ENCODE peak calls at places on chromosomes 1 and 21, in six cellular contexts. N is activated CD4-positive, alpha-beta T cell treated with anti-CD3 and anti-CD28 coated beads, Interleukin-2, amount 10 ng/mL, durations not matched to agents 7 days and 5 days; O is CD4-positive, alpha-beta T cell; J is lower leg skin; V is left cardiac atrium; I is Peyer's patch. R is an unnamed sample.

GRCh38 chr1:18929686-18930085 is 26.8 kb downstream of the IFFO2 start:
- DNase-seq in I (no peak), N (no peak), O (no peak), J (no peak), V (peak), R (peak)

GRCh38 chr1:22709227-22709626 is 1.4 kb upstream of the EPHB2 start:
- DNase-seq in I (no peak), V (no peak), N (no peak), O (no peak), J (no peak), R (peak)

GRCh38 chr21:45413922-45414321 is 9.0 kb downstream of the COL18A1 start:
- DNase-seq in N (no peak), O (no peak), V (peak), I (no peak), J (no peak), R (peak)

GRCh38 chr1:1217621-1218523 is 3.9 kb upstream of the TNFRSF4 start:
- DNase-seq in I (no peak), O (no peak), N (no peak), V (no peak), J (no peak), R (no peak)

GRCh38 chr1:232260861-232261260 is 369.1 kb downstream of the SIPA1L2 start:
- DNase-seq in I (no peak), O (no peak), V (no peak), N (no peak), J (no peak), R (no peak)

GRCh38 chr21:44657635-44658183 is at the start of gene KRTAP12-3:
- DNase-seq in V (no peak), J (no peak), I (peak), N (peak), O (peak), R (no peak)

GRCh38 chr1:172658871-172659453 is at the start of gene FASLG:
- DNase-seq in N (peak), I (peak), O (no peak), V (no peak), J (no peak), R (peak)

GRCh38 chr1:108590947-108591346 is 31.0 kb downstream of the EEIG2 start:
- DNase-seq in V (no peak), J (no peak), O (no peak), I (no peak), N (peak), R (no peak)

GRCh38 chr1:182069028-182069466 is 7.5 kb upstream of the ZNF648 start:
- DNase-seq in V (peak), N (peak), J (no peak), I (no peak), O (peak), R (peak)

GRCh38 chr1:157025856-157026255 is 19.7 kb downstream of the ARHGEF11 start:
- DNase-seq in V (no peak), J (no peak), I (no peak), N (no peak), O (no peak), R (no peak)

GRCh38 chr1:185144233-185144632 is 12.5 kb downstream of the TRMT1L start:
- DNase-seq in O (no peak), N (no peak), I (no peak), J (no peak), V (no peak), R (no peak)

GRCh38 chr1:154466136-154466665 is 35.8 kb upstream of the TDRD10 start:
- DNase-seq in I (no peak), V (no peak), N (no peak), J (no peak), O (no peak), R (no peak)

GRCh38 chr21:17428484-17428869 is 84.4 kb upstream of the CXADR start:
- DNase-seq in N (no peak), O (no peak), J (no peak), V (no peak), I (no peak), R (no peak)

GRCh38 chr1:60759257-60759656 is 323.1 kb upstream of the NFIA start:
- DNase-seq in I (no peak), J (no peak), V (no peak), N (no peak), O (no peak), R (no peak)

GRCh38 chr1:205298191-205298994 is 23.2 kb downstream of the NUAK2 start:
- DNase-seq in O (no peak), N (no peak), I (no peak), V (no peak), J (no peak), R (no peak)

GRCh38 chr21:42340187-42340586 is 10.6 kb downstream of the TFF2 start:
- DNase-seq in V (no peak), N (no peak), J (no peak), O (no peak), I (no peak), R (no peak)

GRCh38 chr21:37877171-37877570 is 39.1 kb downstream of the KCNJ6 start:
- DNase-seq in J (no peak), N (no peak), V (no peak), O (no peak), I (no peak), R (no peak)

GRCh38 chr1:216074196-216074595 is 349.1 kb downstream of the USH2A start:
- DNase-seq in O (no peak), N (no peak), V (no peak), J (no peak), I (no peak), R (no peak)

GRCh38 chr1:162175393-162175792 is 105.9 kb downstream of the NOS1AP start:
- DNase-seq in I (no peak), N (no peak), J (no peak), O (no peak), V (no peak), R (no peak)

GRCh38 chr1:148388260-148389026 is 94.7 kb downstream of the PPIAL4G start:
- DNase-seq in N (peak), O (peak), J (peak), I (peak), V (peak), R (peak)

GRCh38 chr1:79322511-79323027 is 316.0 kb upstream of the ADGRL4 start:
- DNase-seq in V (no peak), N (no peak), O (no peak), I (no peak), J (no peak), R (no peak)

GRCh38 chr1:156150107-156151000 is 3.0 kb upstream of the SEMA4A start:
- DNase-seq in O (no peak), J (no peak), N (no peak), V (no peak), I (no peak), R (no peak)

GRCh38 chr1:44170281-44170823 is 28.9 kb upstream of the KLF18 start:
- DNase-seq in O (no peak), N (no peak), V (no peak), J (no peak), I (no peak), R (no peak)

GRCh38 chr1:223363057-223363855 is 720 bp downstream of the SUSD4 start:
- DNase-seq in I (no peak), N (no peak), V (peak), J (no peak), O (peak), R (peak)

GRCh38 chr21:44505673-44506278 is 34.2 kb downstream of the KRTAP10-1 start:
- DNase-seq in O (no peak), J (no peak), V (no peak), I (no peak), N (no peak), R (no peak)

GRCh38 chr1:58765016-58765415 is 18.8 kb downstream of the JUN start:
- DNase-seq in J (no peak), V (no peak), O (no peak), I (no peak), N (no peak), R (no peak)

GRCh38 chr1:193766329-193766728 is 579.9 kb upstream of the B3GALT2 start:
- DNase-seq in J (no peak), I (no peak), O (no peak), V (no peak), N (no peak), R (no peak)

GRCh38 chr1:246724725-246725095 is 501 bp downstream of the SCCPDH start:
- DNase-seq in N (no peak), I (no peak), V (no peak), J (no peak), O (no peak), R (no peak)

R was measured in right cardiac atrium.